ENCODE peak calls at places on chromosomes 1 and 21, in seven cellular contexts. J, E, I, C, Q, L and T are unnamed samples.

GRCh38 chr1:67674260-67675011 is 10.6 kb upstream of the GADD45A start:
- DNase-seq in Q (no peak), I (peak; percentile 17), E (no peak), J (peak; percentile 77), C (peak; percentile 64), L (peak; percentile 57), T (no peak)

GRCh38 chr1:209768354-209768774 is 12.5 kb downstream of the TRAF3IP3 start:
- DNase-seq in L (no peak), C (no peak), J (no peak), I (peak; percentile 65), E (no peak), Q (no peak), T (no peak)

GRCh38 chr1:74357150-74357549 is 122.0 kb downstream of the TNNI3K start:
- DNase-seq in I (no peak), L (no peak), C (no peak), Q (no peak), J (no peak), E (no peak), T (no peak)

GRCh38 chr1:1083181-1084027 is 9.3 kb upstream of the RNF223 start:
- DNase-seq in Q (peak; percentile 43), E (no peak), I (no peak), C (no peak), L (peak; percentile 5), J (peak; percentile 14), T (no peak)

GRCh38 chr1:243490748-243491686 is 235.2 kb downstream of the SDCCAG8 start:
- DNase-seq in E (peak; percentile 73), I (no peak), C (peak; percentile 71), J (no peak), L (no peak), Q (no peak), T (no peak)

GRCh38 chr1:15279576-15280230 is 32.7 kb downstream of the FHAD1 start:
- DNase-seq in Q (no peak), C (no peak), E (peak; percentile 64), L (no peak), I (no peak), J (no peak), T (no peak)

GRCh38 chr21:45264919-45265515 is 22.7 kb downstream of the POFUT2 start:
- DNase-seq in E (peak; percentile 19), I (no peak), Q (peak; percentile 46), C (no peak), L (no peak), J (no peak), T (peak; percentile 35)

GRCh38 chr1:112674440-112674985 is at the start of gene MOV10:
- DNase-seq in Q (peak; percentile 84), L (peak; percentile 58), I (peak; percentile 34), J (peak; percentile 71), E (peak; percentile 77), C (peak; percentile 75), T (peak; percentile 66)

GRCh38 chr1:236143104-236143948 is 987 bp downstream of the GPR137B start:
- DNase-seq in C (peak; percentile 48), Q (no peak), L (no peak), I (no peak), J (peak; percentile 29), E (no peak), T (no peak)

DNA sequence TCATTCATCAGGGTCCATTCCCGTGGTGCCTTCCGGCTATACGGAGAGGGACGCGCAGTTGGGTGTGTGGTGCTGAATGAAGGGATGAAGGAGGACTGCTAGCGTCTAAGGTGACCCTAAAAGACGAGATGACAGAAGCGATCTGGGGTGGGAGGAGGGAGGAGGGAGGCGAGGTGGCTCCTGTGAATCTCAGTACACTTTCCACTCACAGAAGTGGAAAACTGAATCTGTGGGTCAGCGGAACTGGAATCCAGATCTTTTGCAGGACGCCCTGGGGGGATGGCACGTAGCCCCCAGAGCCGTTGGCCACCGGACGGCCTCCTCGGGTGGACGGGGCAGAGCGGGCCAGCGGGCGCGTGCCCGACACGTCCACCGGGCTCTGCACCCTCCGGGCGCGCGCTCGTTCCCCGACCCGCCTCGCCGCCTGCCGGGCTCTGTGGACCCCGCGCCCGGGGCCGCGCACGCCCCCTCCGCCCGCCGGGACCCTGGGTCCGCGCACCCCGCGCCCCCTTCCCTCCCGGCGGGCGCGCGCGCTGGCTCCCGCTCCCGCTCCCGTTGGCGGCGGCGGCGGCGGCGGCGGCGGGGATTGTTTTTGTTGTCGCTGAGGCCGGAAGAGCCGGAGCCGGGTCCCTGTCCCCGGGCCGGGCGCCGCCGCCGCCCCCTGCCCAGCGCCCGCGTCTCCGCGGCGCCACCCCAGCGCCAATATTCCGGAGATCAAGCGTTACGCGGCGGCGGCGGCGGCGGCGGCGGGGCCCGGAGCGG is at the start of gene AGO4:
- DNase-seq in L (peak; percentile 44), E (peak; percentile 80), J (peak; percentile 41), Q (peak; percentile 80), I (peak; percentile 22), C (peak; percentile 18), T (peak; percentile 60)
- TF ChIP-seq CTCF in L (no peak), E (no peak), J (no peak), Q (no peak), I (no peak), C (no peak), T (no peak)

GRCh38 chr1:107073493-107073892 is 17.0 kb downstream of the PRMT6 start:
- DNase-seq in J (no peak), E (no peak), I (no peak), C (no peak), L (no peak), Q (no peak), T (no peak)
- TF ChIP-seq CTCF in J (no peak), E (no peak), I (no peak), C (no peak), L (no peak), Q (no peak), T (no peak)

GRCh38 chr21:19565587-19565986 is 1162.0 kb upstream of the TMPRSS15 start:
- DNase-seq in Q (no peak), I (no peak), J (no peak), C (no peak), L (no peak), E (no peak), T (no peak)
- TF ChIP-seq CTCF in Q (no peak), I (no peak), J (no peak), C (no peak), L (no peak), E (no peak), T (no peak)

DNA sequence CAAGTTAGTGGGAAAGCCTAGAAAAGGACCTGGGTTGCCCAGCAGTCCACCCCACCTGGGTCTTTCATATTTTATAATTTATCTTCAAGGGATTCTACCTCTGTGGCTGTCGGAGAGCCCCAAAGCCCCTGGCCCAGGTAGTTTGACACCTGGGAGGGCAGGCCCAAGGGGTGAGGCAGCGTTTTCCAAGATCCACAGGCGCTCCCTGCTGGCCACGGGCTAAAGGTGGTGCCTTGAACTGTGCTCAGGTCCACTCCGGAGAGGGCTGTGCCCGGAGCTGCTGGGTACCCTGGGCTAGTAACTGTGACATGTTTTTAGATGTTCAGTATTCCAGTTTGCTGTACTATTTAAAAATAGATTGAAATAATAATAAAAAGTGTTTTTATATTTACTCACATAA is 37.2 kb upstream of the CRNN start:
- DNase-seq in C (no peak), J (no peak), E (no peak), Q (no peak), I (no peak), L (no peak), T (no peak)
- TF ChIP-seq CTCF in C (peak; percentile 13), J (no peak), E (no peak), Q (no peak), I (no peak), L (no peak), T (no peak)

DNA sequence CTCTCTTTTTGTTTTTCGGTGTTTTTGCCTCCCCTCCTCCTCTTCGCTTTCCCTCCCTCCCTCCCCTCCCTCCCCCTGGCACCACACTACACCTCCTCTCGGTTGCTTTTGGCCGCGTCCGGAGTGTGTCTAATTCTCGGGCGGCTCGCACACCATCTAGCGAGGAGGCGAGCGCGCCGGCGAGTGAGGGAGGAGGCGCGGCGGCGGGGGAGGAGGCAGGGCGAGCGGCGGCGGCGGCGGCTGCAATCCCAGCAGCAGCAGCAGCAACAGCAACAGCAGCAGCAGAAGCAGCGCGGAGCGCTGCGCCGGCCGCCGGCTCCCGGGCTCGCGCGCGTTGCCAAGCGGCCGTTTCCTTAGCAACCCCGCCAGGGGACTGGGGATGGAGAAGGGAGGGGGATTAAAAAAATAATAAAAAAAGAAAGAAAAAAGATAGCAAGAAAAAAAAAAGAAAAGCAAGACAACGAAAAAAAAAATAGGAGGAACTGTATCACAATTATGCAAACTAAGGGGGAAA is 408 bp upstream of the NEGR1 start:
- DNase-seq in E (peak; percentile 89), I (peak; percentile 40), J (peak; percentile 83), C (peak; percentile 98), Q (peak; percentile 77), L (peak; percentile 68), T (peak; percentile 75)
- TF ChIP-seq CTCF in E (peak; percentile 9), I (no peak), J (no peak), C (no peak), Q (no peak), L (no peak), T (no peak)